ENCODE peak calls at places on chromosome 21, in six cellular contexts. D is activated B cell treated with CpG ODN at 0.5 μM for 24 hours, B is cardiac muscle cell, P is left ventricle myocardium inferior, C is sigmoid colon, G is BJ. U is an unnamed sample.

GRCh38 chr21:25960423-25960822 is 210.1 kb downstream of the APP start:
- DNase-seq in D (no peak), B (peak), P (no peak), C (no peak), G (no peak), U (no peak)

GRCh38 chr21:24729568-24729967 is 877.7 kb downstream of the MRPL39 start:
- DNase-seq in D (no peak), B (no peak), P (no peak), C (no peak), G (no peak), U (no peak)

GRCh38 chr21:15005391-15005790 is 59.4 kb downstream of the NRIP1 start:
- DNase-seq in D (no peak), B (peak), P (no peak), C (no peak), G (no peak), U (no peak)

GRCh38 chr21:36024782-36025181 is 35.5 kb downstream of the SETD4 start:
- DNase-seq in D (no peak), B (no peak), P (no peak), C (no peak), G (no peak), U (no peak)

GRCh38 chr21:30497065-30497464 is at the start of gene KRTAP19-4:
- DNase-seq in D (no peak), B (no peak), P (no peak), C (no peak), G (no peak), U (no peak)

GRCh38 chr21:39867198-39867650 is at the start of gene PCP4:
- DNase-seq in D (no peak), B (peak), P (no peak), C (peak), G (no peak), U (no peak)

GRCh38 chr21:39441502-39442475 is 3.8 kb downstream of the LCA5L start:
- DNase-seq in D (no peak), B (peak), P (no peak), C (no peak), G (no peak), U (no peak)

GRCh38 chr21:27418338-27418737 is 451.4 kb upstream of the ADAMTS5 start:
- DNase-seq in D (no peak), B (no peak), P (no peak), C (no peak), G (no peak), U (no peak)

GRCh38 chr21:16308269-16308668 is 578.5 kb downstream of the USP25 start:
- DNase-seq in D (no peak), B (no peak), P (no peak), C (no peak), G (no peak), U (no peak)

GRCh38 chr21:15967661-15968060 is 237.9 kb downstream of the USP25 start:
- DNase-seq in D (no peak), B (no peak), P (no peak), C (no peak), G (no peak), U (no peak)

GRCh38 chr21:24290151-24290833 is 1317.0 kb downstream of the MRPL39 start:
- DNase-seq in D (no peak), B (no peak), P (no peak), C (no peak), G (no peak), U (no peak)

GRCh38 chr21:16330340-16331319 is 600.8 kb downstream of the USP25 start:
- DNase-seq in D (no peak), B (peak), P (no peak), C (no peak), G (no peak), U (no peak)

GRCh38 chr21:31555741-31556191 is 103.7 kb upstream of the SOD1 start:
- DNase-seq in D (no peak), B (no peak), P (no peak), C (no peak), G (no peak), U (no peak)

GRCh38 chr21:41220208-41220733 is 52.3 kb downstream of the BACE2 start:
- DNase-seq in D (no peak), B (no peak), P (no peak), C (no peak), G (no peak), U (no peak)

GRCh38 chr21:39663742-39664492 is 51.2 kb downstream of the B3GALT5 start:
- DNase-seq in D (no peak), B (no peak), P (no peak), C (no peak), G (no peak), U (no peak)

GRCh38 chr21:34801519-34802132 is 132.8 kb downstream of the CLIC6 start:
- DNase-seq in D (no peak), B (no peak), P (no peak), C (no peak), G (no peak), U (no peak)

GRCh38 chr21:32733356-32733755 is 5.5 kb upstream of the SYNJ1 start:
- DNase-seq in D (no peak), B (no peak), P (no peak), C (no peak), G (no peak), U (no peak)

GRCh38 chr21:15688809-15689208 is 41.0 kb upstream of the USP25 start:
- DNase-seq in D (no peak), B (no peak), P (no peak), C (no peak), G (no peak), U (no peak)

GRCh38 chr21:39216290-39216689 is 33.0 kb upstream of the PSMG1 start:
- DNase-seq in D (no peak), B (peak), P (no peak), C (no peak), G (no peak), U (no peak)

GRCh38 chr21:38269567-38269917 is 12.8 kb downstream of the KCNJ15 start:
- DNase-seq in D (no peak), B (no peak), P (no peak), C (no peak), G (no peak), U (no peak)

GRCh38 chr21:25858328-25858727 is 123.6 kb downstream of the GABPA start:
- DNase-seq in D (no peak), B (no peak), P (no peak), C (no peak), G (no peak), U (no peak)

GRCh38 chr21:17673261-17674020 is 60.7 kb upstream of the BTG3 start:
- DNase-seq in D (no peak), B (no peak), P (no peak), C (no peak), G (peak), U (no peak)

GRCh38 chr21:17682924-17683323 is 70.2 kb upstream of the BTG3 start:
- DNase-seq in D (no peak), B (no peak), P (no peak), C (no peak), G (no peak), U (no peak)

GRCh38 chr21:17674106-17674505 is 61.4 kb upstream of the BTG3 start:
- DNase-seq in D (no peak), B (no peak), P (no peak), C (no peak), G (no peak), U (no peak)

DNA sequence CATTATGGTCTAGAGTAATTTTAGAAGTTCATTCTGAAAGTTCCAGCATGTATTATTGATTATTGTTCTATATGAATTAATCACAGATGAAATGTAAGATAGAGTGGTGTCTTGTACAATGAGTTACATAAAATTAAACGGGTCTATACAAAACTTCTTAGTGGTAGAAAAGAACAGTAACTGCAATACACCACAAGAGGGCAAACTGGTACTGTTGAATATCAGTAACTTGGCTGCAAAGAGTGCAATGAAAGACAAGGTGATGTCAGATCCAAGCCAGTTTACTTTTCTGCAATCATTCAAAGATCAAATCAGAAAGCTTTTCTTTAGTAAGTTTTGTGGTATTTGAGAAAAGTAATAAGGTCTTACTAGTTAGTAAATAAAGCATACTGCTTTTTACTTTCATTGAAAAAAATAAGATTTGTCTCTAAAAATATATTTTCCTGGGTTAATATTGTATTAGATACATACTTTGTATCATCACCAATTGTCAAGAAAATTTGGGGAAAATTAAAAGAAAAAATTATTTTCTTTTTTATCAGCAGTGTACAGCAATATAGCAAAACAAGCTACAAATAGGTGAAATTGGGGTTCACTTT is 66.4 kb upstream of the BTG3 start:
- DNase-seq in D (no peak), B (peak), P (no peak), C (no peak), G (peak), U (no peak)
- TF ChIP-seq CTCF in D (peak), B (peak), P (peak), C (peak), G (peak), U (peak)

GRCh38 chr21:43775795-43776430 is at the start of gene CSTB:
- DNase-seq in D (peak), B (peak), P (peak), C (peak), G (no peak), U (no peak)
- TF ChIP-seq CTCF in D (no peak), B (no peak), P (no peak), C (no peak), G (no peak), U (peak)

DNA sequence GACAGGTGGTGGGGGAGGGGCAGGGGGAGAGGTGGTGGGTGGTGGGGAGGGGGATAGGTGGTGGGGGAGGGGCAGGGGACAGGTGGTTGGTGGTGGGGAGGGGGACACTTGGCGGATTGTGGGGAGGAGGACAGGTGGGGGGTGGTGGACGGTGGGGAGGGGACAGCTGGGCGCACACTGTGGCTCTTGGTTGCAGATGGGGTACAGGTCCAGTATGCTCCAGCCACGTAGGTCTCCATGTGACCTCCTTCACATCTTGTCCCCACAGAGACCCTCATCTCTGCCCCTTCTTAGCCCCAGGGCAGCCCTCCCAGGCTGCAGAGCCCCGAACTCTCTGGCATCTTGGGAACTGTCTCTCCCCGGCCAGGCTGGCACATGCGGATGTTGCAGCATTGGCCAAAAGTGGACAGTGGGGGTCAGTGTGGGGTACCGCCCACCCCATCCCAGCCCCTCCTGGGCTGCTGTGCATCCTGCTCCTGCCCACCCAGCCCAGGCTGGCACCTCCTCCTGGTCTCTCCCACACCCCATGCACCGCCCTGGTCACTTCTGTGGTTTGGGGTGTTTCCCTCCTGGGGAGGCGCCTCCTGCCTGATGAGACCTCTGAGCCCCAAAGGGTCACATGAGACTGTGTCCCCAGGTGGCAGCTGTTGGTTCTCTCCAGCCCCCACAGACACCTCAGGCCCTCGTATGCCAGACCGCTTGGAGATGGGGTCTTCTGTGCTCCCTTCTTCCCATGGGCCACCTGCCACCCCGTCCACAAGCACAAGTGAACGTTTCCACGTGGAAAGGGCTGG is 7.6 kb upstream of the SLC19A1 start:
- DNase-seq in D (no peak), B (no peak), P (peak), C (peak), G (no peak), U (no peak)
- TF ChIP-seq CTCF in D (no peak), B (no peak), P (no peak), C (no peak), G (no peak), U (no peak)

GRCh38 chr21:23131177-23131576 is 2133.0 kb downstream of the NCAM2 start:
- DNase-seq in D (no peak), B (peak), P (no peak), C (no peak), G (no peak), U (no peak)
- TF ChIP-seq CTCF in D (no peak), B (no peak), P (peak), C (no peak), G (no peak), U (peak)

GRCh38 chr21:42539931-42540343 is 26.3 kb downstream of the SLC37A1 start:
- DNase-seq in D (no peak), B (peak), P (no peak), C (peak), G (no peak), U (no peak)
- TF ChIP-seq CTCF in D (no peak), B (peak), P (no peak), C (no peak), G (peak), U (peak)

DNA sequence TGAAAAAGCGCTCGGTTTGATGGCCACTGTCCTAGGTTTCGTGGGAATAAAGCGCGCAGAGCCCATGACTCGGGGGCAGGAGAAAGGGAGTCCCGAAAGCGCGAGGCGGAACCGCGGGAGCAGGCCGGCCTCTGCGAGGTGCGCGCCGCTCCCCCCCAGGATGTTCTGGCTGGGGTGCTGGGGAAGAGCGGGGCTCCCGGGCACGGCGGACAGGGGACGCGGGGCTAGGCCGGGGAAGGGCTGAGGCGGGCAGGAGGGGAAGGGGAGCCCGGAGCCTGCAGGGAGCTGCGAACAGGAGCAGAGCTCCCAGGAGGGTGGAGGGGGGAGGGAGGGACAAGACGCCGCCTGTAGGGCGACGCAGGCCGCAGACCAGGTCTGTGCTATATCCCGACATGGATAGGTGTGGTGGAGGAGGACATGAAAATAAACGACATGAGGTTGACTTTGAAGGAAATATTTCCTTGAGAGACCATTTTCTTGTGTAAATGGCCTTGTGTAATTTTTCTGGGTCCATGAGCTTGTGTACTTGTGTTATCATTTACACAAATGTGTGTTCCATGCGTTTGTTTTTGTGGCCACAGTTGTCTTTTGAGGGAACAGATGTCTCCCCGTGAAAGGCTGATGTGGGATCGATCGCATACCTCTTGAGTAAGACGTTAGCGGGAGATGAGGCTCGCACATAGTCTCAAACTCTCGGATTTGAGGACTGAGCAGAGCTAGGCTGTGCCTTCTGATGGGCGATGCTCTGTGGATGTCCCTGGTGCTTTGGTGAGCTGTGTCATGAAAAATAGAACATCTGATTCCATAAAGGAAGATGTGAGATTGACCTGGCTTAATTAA is 1.3 kb downstream of the PCNT start:
- DNase-seq in D (no peak), B (peak), P (peak), C (peak), G (no peak), U (no peak)
- TF ChIP-seq CTCF in D (no peak), B (peak), P (peak), C (no peak), G (peak), U (peak)